ENCODE peak calls at places on chromosomes 11 and 22, in five cellular contexts. One of them, this sample, is unnamed.

GRCh38 chr11:17590463-17590862 is 43.4 kb downstream of the OTOG start:
- DNase-seq in AG08396: no peak
- DNase-seq in T-helper 1 cell: no peak
- DNase-seq in A549: no peak
- DNase-seq in amniotic epithelial cell: no peak
- DNase-seq in this sample: no peak

GRCh38 chr22:36227396-36227795 is 11.9 kb downstream of the APOL2 start:
- DNase-seq in AG08396: no peak
- DNase-seq in T-helper 1 cell: no peak
- DNase-seq in A549: no peak
- DNase-seq in amniotic epithelial cell: no peak
- DNase-seq in this sample: no peak

GRCh38 chr11:63829823-63830489 is 9.0 kb upstream of the MARK2 start:
- DNase-seq in AG08396: peak
- DNase-seq in T-helper 1 cell: no peak
- DNase-seq in A549: no peak
- DNase-seq in amniotic epithelial cell: peak
- DNase-seq in this sample: peak

GRCh38 chr11:126124284-126124683 is 61.6 kb upstream of the CDON start:
- DNase-seq in AG08396: no peak
- DNase-seq in T-helper 1 cell: no peak
- DNase-seq in A549: no peak
- DNase-seq in amniotic epithelial cell: no peak
- DNase-seq in this sample: no peak

GRCh38 chr22:33539902-33540751 is 380.1 kb downstream of the LARGE1 start:
- DNase-seq in AG08396: peak
- DNase-seq in T-helper 1 cell: no peak
- DNase-seq in A549: peak
- DNase-seq in amniotic epithelial cell: no peak
- DNase-seq in this sample: no peak

GRCh38 chr11:36346562-36347383 is 50.7 kb downstream of the PRR5L start:
- DNase-seq in AG08396: no peak
- DNase-seq in T-helper 1 cell: no peak
- DNase-seq in A549: no peak
- DNase-seq in amniotic epithelial cell: no peak
- DNase-seq in this sample: no peak

GRCh38 chr22:42768385-42769035 is 47.8 kb upstream of the A4GALT start:
- DNase-seq in AG08396: no peak
- DNase-seq in T-helper 1 cell: no peak
- DNase-seq in A549: no peak
- DNase-seq in amniotic epithelial cell: no peak
- DNase-seq in this sample: no peak

GRCh38 chr11:86395061-86395551 is 20.4 kb downstream of the CCDC81 start:
- DNase-seq in AG08396: peak
- DNase-seq in T-helper 1 cell: no peak
- DNase-seq in A549: no peak
- DNase-seq in amniotic epithelial cell: peak
- DNase-seq in this sample: no peak

GRCh38 chr11:83092488-83093384 is 21.0 kb upstream of the RAB30 start:
- DNase-seq in AG08396: no peak
- DNase-seq in T-helper 1 cell: no peak
- DNase-seq in A549: peak
- DNase-seq in amniotic epithelial cell: peak
- DNase-seq in this sample: no peak

GRCh38 chr11:1949302-1949701 is 2.2 kb downstream of the MRPL23 start:
- DNase-seq in AG08396: no peak
- DNase-seq in T-helper 1 cell: no peak
- DNase-seq in A549: no peak
- DNase-seq in amniotic epithelial cell: no peak
- DNase-seq in this sample: no peak

GRCh38 chr11:82980292-82980691 is 78.8 kb downstream of the DDIAS start:
- DNase-seq in AG08396: peak
- DNase-seq in T-helper 1 cell: no peak
- DNase-seq in A549: peak
- DNase-seq in amniotic epithelial cell: peak
- DNase-seq in this sample: no peak

GRCh38 chr11:12301379-12301778 is 76.0 kb upstream of the PARVA start:
- DNase-seq in AG08396: no peak
- DNase-seq in T-helper 1 cell: no peak
- DNase-seq in A549: no peak
- DNase-seq in amniotic epithelial cell: no peak
- DNase-seq in this sample: no peak

GRCh38 chr11:96925862-96926261 is 536.0 kb downstream of the JRKL start:
- DNase-seq in AG08396: no peak
- DNase-seq in T-helper 1 cell: no peak
- DNase-seq in A549: no peak
- DNase-seq in amniotic epithelial cell: peak
- DNase-seq in this sample: no peak

GRCh38 chr11:8756201-8756600 is 73.6 kb downstream of the RPL27A start:
- DNase-seq in AG08396: no peak
- DNase-seq in T-helper 1 cell: no peak
- DNase-seq in A549: no peak
- DNase-seq in amniotic epithelial cell: no peak
- DNase-seq in this sample: no peak

GRCh38 chr11:70882716-70883085 is 369.7 kb downstream of the SHANK2 start:
- DNase-seq in AG08396: no peak
- DNase-seq in T-helper 1 cell: no peak
- DNase-seq in A549: no peak
- DNase-seq in amniotic epithelial cell: no peak
- DNase-seq in this sample: no peak

GRCh38 chr22:22087854-22088657 is 105.5 kb upstream of the TOP3B start:
- DNase-seq in AG08396: no peak
- DNase-seq in T-helper 1 cell: no peak
- DNase-seq in A549: no peak
- DNase-seq in amniotic epithelial cell: no peak
- DNase-seq in this sample: no peak

GRCh38 chr22:20241579-20242392 is 26.3 kb downstream of the RTN4R start:
- DNase-seq in AG08396: no peak
- DNase-seq in T-helper 1 cell: no peak
- DNase-seq in A549: no peak
- DNase-seq in amniotic epithelial cell: no peak
- DNase-seq in this sample: no peak

GRCh38 chr22:22318723-22319465 is 74.3 kb downstream of the VPREB1 start:
- DNase-seq in AG08396: no peak
- DNase-seq in T-helper 1 cell: no peak
- DNase-seq in A549: no peak
- DNase-seq in amniotic epithelial cell: no peak
- DNase-seq in this sample: no peak

GRCh38 chr22:44628273-44628672 is 73.7 kb upstream of the PRR5 start:
- DNase-seq in AG08396: no peak
- DNase-seq in T-helper 1 cell: no peak
- DNase-seq in A549: no peak
- DNase-seq in amniotic epithelial cell: no peak
- DNase-seq in this sample: no peak

GRCh38 chr22:44685384-44686056 is 16.5 kb upstream of the PRR5 start:
- DNase-seq in AG08396: peak
- DNase-seq in T-helper 1 cell: peak
- DNase-seq in A549: peak
- DNase-seq in amniotic epithelial cell: peak
- DNase-seq in this sample: peak

GRCh38 chr11:6377902-6378694 is 12.2 kb upstream of the SMPD1 start:
- DNase-seq in AG08396: no peak
- DNase-seq in T-helper 1 cell: no peak
- DNase-seq in A549: no peak
- DNase-seq in amniotic epithelial cell: no peak
- DNase-seq in this sample: no peak

GRCh38 chr11:70473186-70473872 is 75.0 kb downstream of the CTTN start:
- DNase-seq in AG08396: no peak
- DNase-seq in T-helper 1 cell: no peak
- DNase-seq in A549: no peak
- DNase-seq in amniotic epithelial cell: no peak
- DNase-seq in this sample: no peak

GRCh38 chr11:128690746-128691091 is 3.2 kb upstream of the FLI1 start:
- DNase-seq in AG08396: no peak
- DNase-seq in T-helper 1 cell: no peak
- DNase-seq in A549: no peak
- DNase-seq in amniotic epithelial cell: no peak
- DNase-seq in this sample: no peak

GRCh38 chr22:50118557-50119168 is 28.9 kb downstream of the MOV10L1 start:
- DNase-seq in AG08396: peak
- DNase-seq in T-helper 1 cell: no peak
- DNase-seq in A549: peak
- DNase-seq in amniotic epithelial cell: peak
- DNase-seq in this sample: peak

This sample was measured in K562.